ENCODE peak calls at places on chromosomes 7 and 10, in eight cellular contexts. One of them, this sample, is unnamed.

GRCh38 chr7:42493436-42494198 is 256.6 kb upstream of the GLI3 start:
- DNase-seq in ELF-1: peak
- DNase-seq in substantia nigra: no peak
- DNase-seq in stimulated activated CD8-positive, alpha-beta memory T cell treated with anti-CD3 and anti-CD28 coated beads, Interleukin-4, amount 100 ng/mL, for 24 hours: peak
- DNase-seq in right atrium auricular region: peak
- DNase-seq in endothelial cell: peak
- DNase-seq in putamen: peak
- DNase-seq in uterus: peak
- DNase-seq in this sample: peak

GRCh38 chr7:105877736-105878135 is 1.3 kb upstream of the ATXN7L1 start:
- DNase-seq in ELF-1: no peak
- DNase-seq in substantia nigra: no peak
- DNase-seq in stimulated activated CD8-positive, alpha-beta memory T cell treated with anti-CD3 and anti-CD28 coated beads, Interleukin-4, amount 100 ng/mL, for 24 hours: no peak
- DNase-seq in right atrium auricular region: no peak
- DNase-seq in endothelial cell: no peak
- DNase-seq in putamen: no peak
- DNase-seq in uterus: no peak
- DNase-seq in this sample: no peak

GRCh38 chr10:93280699-93281366 is 201.3 kb downstream of the MYOF start:
- DNase-seq in ELF-1: peak
- DNase-seq in substantia nigra: no peak
- DNase-seq in stimulated activated CD8-positive, alpha-beta memory T cell treated with anti-CD3 and anti-CD28 coated beads, Interleukin-4, amount 100 ng/mL, for 24 hours: no peak
- DNase-seq in right atrium auricular region: no peak
- DNase-seq in endothelial cell: no peak
- DNase-seq in putamen: no peak
- DNase-seq in uterus: no peak
- DNase-seq in this sample: no peak

GRCh38 chr7:107179326-107180163 is 10.7 kb downstream of the HBP1 start:
- DNase-seq in ELF-1: no peak
- DNase-seq in substantia nigra: no peak
- DNase-seq in stimulated activated CD8-positive, alpha-beta memory T cell treated with anti-CD3 and anti-CD28 coated beads, Interleukin-4, amount 100 ng/mL, for 24 hours: no peak
- DNase-seq in right atrium auricular region: no peak
- DNase-seq in endothelial cell: no peak
- DNase-seq in putamen: no peak
- DNase-seq in uterus: no peak
- DNase-seq in this sample: no peak

GRCh38 chr10:60739581-60739980 is 38.7 kb upstream of the CDK1 start:
- DNase-seq in ELF-1: no peak
- DNase-seq in substantia nigra: no peak
- DNase-seq in stimulated activated CD8-positive, alpha-beta memory T cell treated with anti-CD3 and anti-CD28 coated beads, Interleukin-4, amount 100 ng/mL, for 24 hours: no peak
- DNase-seq in right atrium auricular region: no peak
- DNase-seq in endothelial cell: no peak
- DNase-seq in putamen: no peak
- DNase-seq in uterus: no peak
- DNase-seq in this sample: no peak

GRCh38 chr7:92641921-92642511 is 51.8 kb upstream of the FAM133B start:
- DNase-seq in ELF-1: no peak
- DNase-seq in substantia nigra: no peak
- DNase-seq in stimulated activated CD8-positive, alpha-beta memory T cell treated with anti-CD3 and anti-CD28 coated beads, Interleukin-4, amount 100 ng/mL, for 24 hours: peak
- DNase-seq in right atrium auricular region: no peak
- DNase-seq in endothelial cell: no peak
- DNase-seq in putamen: no peak
- DNase-seq in uterus: no peak
- DNase-seq in this sample: no peak

GRCh38 chr10:64586930-64587503 is 1065.8 kb downstream of the REEP3 start:
- DNase-seq in ELF-1: no peak
- DNase-seq in substantia nigra: no peak
- DNase-seq in stimulated activated CD8-positive, alpha-beta memory T cell treated with anti-CD3 and anti-CD28 coated beads, Interleukin-4, amount 100 ng/mL, for 24 hours: no peak
- DNase-seq in right atrium auricular region: no peak
- DNase-seq in endothelial cell: no peak
- DNase-seq in putamen: no peak
- DNase-seq in uterus: no peak
- DNase-seq in this sample: peak

GRCh38 chr7:155738652-155739537 is 73.4 kb downstream of the SHH start:
- DNase-seq in ELF-1: peak
- DNase-seq in substantia nigra: peak
- DNase-seq in stimulated activated CD8-positive, alpha-beta memory T cell treated with anti-CD3 and anti-CD28 coated beads, Interleukin-4, amount 100 ng/mL, for 24 hours: peak
- DNase-seq in right atrium auricular region: peak
- DNase-seq in endothelial cell: peak
- DNase-seq in putamen: peak
- DNase-seq in uterus: peak
- DNase-seq in this sample: peak

GRCh38 chr7:109996411-109996810 is 1094.5 kb upstream of the LRRN3 start:
- DNase-seq in ELF-1: no peak
- DNase-seq in substantia nigra: no peak
- DNase-seq in stimulated activated CD8-positive, alpha-beta memory T cell treated with anti-CD3 and anti-CD28 coated beads, Interleukin-4, amount 100 ng/mL, for 24 hours: no peak
- DNase-seq in right atrium auricular region: no peak
- DNase-seq in endothelial cell: no peak
- DNase-seq in putamen: no peak
- DNase-seq in uterus: no peak
- DNase-seq in this sample: no peak

GRCh38 chr10:68655620-68656126 is 65.4 kb upstream of the CCAR1 start:
- DNase-seq in ELF-1: no peak
- DNase-seq in substantia nigra: no peak
- DNase-seq in stimulated activated CD8-positive, alpha-beta memory T cell treated with anti-CD3 and anti-CD28 coated beads, Interleukin-4, amount 100 ng/mL, for 24 hours: no peak
- DNase-seq in right atrium auricular region: no peak
- DNase-seq in endothelial cell: no peak
- DNase-seq in putamen: no peak
- DNase-seq in uterus: no peak
- DNase-seq in this sample: no peak

GRCh38 chr10:60731134-60731883 is 47.0 kb upstream of the CDK1 start:
- DNase-seq in ELF-1: no peak
- DNase-seq in substantia nigra: no peak
- DNase-seq in stimulated activated CD8-positive, alpha-beta memory T cell treated with anti-CD3 and anti-CD28 coated beads, Interleukin-4, amount 100 ng/mL, for 24 hours: peak
- DNase-seq in right atrium auricular region: no peak
- DNase-seq in endothelial cell: no peak
- DNase-seq in putamen: no peak
- DNase-seq in uterus: no peak
- DNase-seq in this sample: no peak

GRCh38 chr7:41448104-41448503 is 254.8 kb downstream of the INHBA start:
- DNase-seq in ELF-1: no peak
- DNase-seq in substantia nigra: no peak
- DNase-seq in stimulated activated CD8-positive, alpha-beta memory T cell treated with anti-CD3 and anti-CD28 coated beads, Interleukin-4, amount 100 ng/mL, for 24 hours: no peak
- DNase-seq in right atrium auricular region: no peak
- DNase-seq in endothelial cell: no peak
- DNase-seq in putamen: no peak
- DNase-seq in uterus: no peak
- DNase-seq in this sample: no peak

GRCh38 chr7:76155938-76156337 is 45.8 kb upstream of the SRRM3 start:
- DNase-seq in ELF-1: no peak
- DNase-seq in substantia nigra: no peak
- DNase-seq in stimulated activated CD8-positive, alpha-beta memory T cell treated with anti-CD3 and anti-CD28 coated beads, Interleukin-4, amount 100 ng/mL, for 24 hours: no peak
- DNase-seq in right atrium auricular region: peak
- DNase-seq in endothelial cell: no peak
- DNase-seq in putamen: no peak
- DNase-seq in uterus: no peak
- DNase-seq in this sample: no peak

GRCh38 chr10:767211-767610 is 77.7 kb upstream of the DIP2C start:
- DNase-seq in ELF-1: no peak
- DNase-seq in substantia nigra: no peak
- DNase-seq in stimulated activated CD8-positive, alpha-beta memory T cell treated with anti-CD3 and anti-CD28 coated beads, Interleukin-4, amount 100 ng/mL, for 24 hours: no peak
- DNase-seq in right atrium auricular region: no peak
- DNase-seq in endothelial cell: no peak
- DNase-seq in putamen: no peak
- DNase-seq in uterus: no peak
- DNase-seq in this sample: no peak

GRCh38 chr10:28717659-28718201 is 40.4 kb downstream of the BAMBI start:
- DNase-seq in ELF-1: no peak
- DNase-seq in substantia nigra: no peak
- DNase-seq in stimulated activated CD8-positive, alpha-beta memory T cell treated with anti-CD3 and anti-CD28 coated beads, Interleukin-4, amount 100 ng/mL, for 24 hours: no peak
- DNase-seq in right atrium auricular region: no peak
- DNase-seq in endothelial cell: no peak
- DNase-seq in putamen: no peak
- DNase-seq in uterus: no peak
- DNase-seq in this sample: no peak

GRCh38 chr10:33542747-33543505 is 208.5 kb upstream of the NRP1 start:
- DNase-seq in ELF-1: no peak
- DNase-seq in substantia nigra: no peak
- DNase-seq in stimulated activated CD8-positive, alpha-beta memory T cell treated with anti-CD3 and anti-CD28 coated beads, Interleukin-4, amount 100 ng/mL, for 24 hours: no peak
- DNase-seq in right atrium auricular region: no peak
- DNase-seq in endothelial cell: no peak
- DNase-seq in putamen: no peak
- DNase-seq in uterus: no peak
- DNase-seq in this sample: no peak

GRCh38 chr10:6151087-6151977 is 51.4 kb upstream of the PFKFB3 start:
- DNase-seq in ELF-1: peak
- DNase-seq in substantia nigra: peak
- DNase-seq in stimulated activated CD8-positive, alpha-beta memory T cell treated with anti-CD3 and anti-CD28 coated beads, Interleukin-4, amount 100 ng/mL, for 24 hours: no peak
- DNase-seq in right atrium auricular region: peak
- DNase-seq in endothelial cell: peak
- DNase-seq in putamen: peak
- DNase-seq in uterus: peak
- DNase-seq in this sample: peak

GRCh38 chr7:101160917-101161316 is 4.5 kb downstream of the VGF start:
- DNase-seq in ELF-1: no peak
- DNase-seq in substantia nigra: no peak
- DNase-seq in stimulated activated CD8-positive, alpha-beta memory T cell treated with anti-CD3 and anti-CD28 coated beads, Interleukin-4, amount 100 ng/mL, for 24 hours: no peak
- DNase-seq in right atrium auricular region: no peak
- DNase-seq in endothelial cell: no peak
- DNase-seq in putamen: no peak
- DNase-seq in uterus: no peak
- DNase-seq in this sample: no peak